ENCODE peak calls at places on chromosomes 1 and 21, in five cellular contexts. K is osteoblast, L is SK-N-SH, C is mesendoderm, E is PC-3. S is an unnamed sample.

GRCh38 chr21:34845521-34846213 is 176.9 kb downstream of the CLIC6 start:
- DNase-seq in K (peak), L (no peak), C (no peak), E (peak), S (no peak)

GRCh38 chr1:177077734-177078489 is 86.6 kb downstream of the ASTN1 start:
- DNase-seq in K (no peak), L (no peak), C (no peak), E (peak), S (no peak)

GRCh38 chr1:57064379-57064778 is 98.6 kb upstream of the C8B start:
- DNase-seq in K (no peak), L (no peak), C (no peak), E (no peak), S (no peak)

GRCh38 chr1:46556822-46557221 is 5.4 kb upstream of the KNCN start:
- DNase-seq in K (peak), L (no peak), C (no peak), E (peak), S (no peak)

GRCh38 chr1:9384751-9385245 is 92.1 kb downstream of the SPSB1 start:
- DNase-seq in K (peak), L (peak), C (no peak), E (no peak), S (no peak)

GRCh38 chr1:40628903-40629292 is 36.6 kb downstream of the RIMS3 start:
- DNase-seq in K (peak), L (no peak), C (no peak), E (peak), S (no peak)

GRCh38 chr1:7046314-7046713 is 261.1 kb downstream of the CAMTA1 start:
- DNase-seq in K (peak), L (peak), C (peak), E (peak), S (peak)

GRCh38 chr21:29265690-29266479 is 32.8 kb upstream of the BACH1 start:
- DNase-seq in K (no peak), L (no peak), C (peak), E (no peak), S (no peak)

GRCh38 chr21:37074195-37074510 is 1.1 kb downstream of the TTC3 start:
- DNase-seq in K (no peak), L (peak), C (no peak), E (peak), S (peak)

GRCh38 chr1:182658055-182658454 is 26.3 kb downstream of the RGS8 start:
- DNase-seq in K (no peak), L (no peak), C (no peak), E (no peak), S (no peak)

GRCh38 chr1:147168626-147169058 is 3.6 kb downstream of the PRKAB2 start:
- DNase-seq in K (no peak), L (no peak), C (peak), E (peak), S (no peak)

GRCh38 chr1:48196168-48196716 is 26.3 kb upstream of the SLC5A9 start:
- DNase-seq in K (no peak), L (no peak), C (no peak), E (no peak), S (no peak)

GRCh38 chr1:203146042-203146369 is 18.5 kb downstream of the ADORA1 start:
- DNase-seq in K (peak), L (no peak), C (no peak), E (no peak), S (no peak)

GRCh38 chr21:36992671-36993070 is 13.8 kb upstream of the RIPPLY3 start:
- DNase-seq in K (no peak), L (no peak), C (peak), E (no peak), S (no peak)

GRCh38 chr1:183185941-183186490 is at the start of gene LAMC2:
- DNase-seq in K (no peak), L (no peak), C (peak), E (peak), S (peak)

GRCh38 chr1:218339267-218339831 is 5.8 kb upstream of the TGFB2 start:
- DNase-seq in K (no peak), L (no peak), C (no peak), E (peak), S (peak)

GRCh38 chr1:63794354-63794753 is 20.5 kb downstream of the ROR1 start:
- DNase-seq in K (no peak), L (no peak), C (peak), E (no peak), S (no peak)

GRCh38 chr1:160522622-160523345 is at the start of gene SLAMF6:
- DNase-seq in K (no peak), L (no peak), C (no peak), E (no peak), S (no peak)

GRCh38 chr1:233060595-233060994 is 110.2 kb downstream of the NTPCR start:
- DNase-seq in K (no peak), L (no peak), C (peak), E (no peak), S (peak)

GRCh38 chr1:89547563-89548485 is 23.2 kb downstream of the LRRC8B start:
- DNase-seq in K (no peak), L (peak), C (no peak), E (peak), S (no peak)

GRCh38 chr1:184624626-184625025 is 130.0 kb downstream of the EDEM3 start:
- DNase-seq in K (peak), L (no peak), C (peak), E (peak), S (no peak)

GRCh38 chr1:230281531-230281930 is 144.6 kb downstream of the PGBD5 start:
- DNase-seq in K (peak), L (no peak), C (no peak), E (no peak), S (no peak)

GRCh38 chr1:230280054-230280795 is 145.9 kb downstream of the PGBD5 start:
- DNase-seq in K (peak), L (no peak), C (no peak), E (no peak), S (no peak)

GRCh38 chr1:230280906-230281413 is 145.2 kb downstream of the PGBD5 start:
- DNase-seq in K (peak), L (no peak), C (no peak), E (no peak), S (no peak)

GRCh38 chr1:230283678-230284077 is 142.5 kb downstream of the PGBD5 start:
- DNase-seq in K (peak), L (no peak), C (no peak), E (no peak), S (no peak)

GRCh38 chr1:230282157-230282556 is 144.0 kb downstream of the PGBD5 start:
- DNase-seq in K (no peak), L (peak), C (no peak), E (no peak), S (no peak)
- H3K4me2 ChIP-seq in K (no peak), L (no peak), C (no peak), E (no peak), S (no peak)

GRCh38 chr1:36273024-36273423 is 33.1 kb upstream of the SH3D21 start:
- DNase-seq in K (peak), L (no peak), C (no peak), E (no peak), S (no peak)

GRCh38 chr1:36268981-36269380 is 37.2 kb upstream of the SH3D21 start:
- DNase-seq in K (no peak), L (no peak), C (no peak), E (no peak), S (no peak)

DNA sequence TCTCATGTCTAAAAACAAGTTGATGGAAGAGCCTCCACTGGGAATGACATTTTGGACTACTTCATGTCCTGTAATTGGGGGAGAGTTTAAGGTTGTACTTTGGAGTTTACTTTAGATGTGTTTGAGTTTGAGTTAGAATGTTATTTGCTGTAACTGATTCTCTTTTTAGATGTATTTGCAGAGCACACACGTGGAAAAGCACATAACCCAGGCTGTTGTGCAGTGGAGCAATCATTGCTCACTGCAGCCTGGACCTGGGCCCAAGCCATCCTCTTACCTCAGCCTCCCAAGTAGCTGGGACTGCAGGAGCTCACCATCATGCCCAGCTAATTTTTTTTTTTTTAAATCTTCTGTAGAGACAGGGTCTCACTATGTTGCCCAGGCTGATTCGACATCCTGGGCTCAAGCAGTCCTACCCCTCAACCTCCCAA is 36.7 kb upstream of the SH3D21 start:
- DNase-seq in K (no peak), L (no peak), C (no peak), E (no peak), S (no peak)
- H3K4me3 ChIP-seq in K (no peak), L (no peak), C (no peak), E (no peak), S (no peak)

GRCh38 chr1:26972821-26973220 is 12.6 kb upstream of the KDF1 start:
- DNase-seq in K (no peak), L (no peak), C (no peak), E (no peak), S (no peak)
- H3K4me2 ChIP-seq in K (no peak), L (no peak), C (no peak), E (no peak), S (no peak)

DNA sequence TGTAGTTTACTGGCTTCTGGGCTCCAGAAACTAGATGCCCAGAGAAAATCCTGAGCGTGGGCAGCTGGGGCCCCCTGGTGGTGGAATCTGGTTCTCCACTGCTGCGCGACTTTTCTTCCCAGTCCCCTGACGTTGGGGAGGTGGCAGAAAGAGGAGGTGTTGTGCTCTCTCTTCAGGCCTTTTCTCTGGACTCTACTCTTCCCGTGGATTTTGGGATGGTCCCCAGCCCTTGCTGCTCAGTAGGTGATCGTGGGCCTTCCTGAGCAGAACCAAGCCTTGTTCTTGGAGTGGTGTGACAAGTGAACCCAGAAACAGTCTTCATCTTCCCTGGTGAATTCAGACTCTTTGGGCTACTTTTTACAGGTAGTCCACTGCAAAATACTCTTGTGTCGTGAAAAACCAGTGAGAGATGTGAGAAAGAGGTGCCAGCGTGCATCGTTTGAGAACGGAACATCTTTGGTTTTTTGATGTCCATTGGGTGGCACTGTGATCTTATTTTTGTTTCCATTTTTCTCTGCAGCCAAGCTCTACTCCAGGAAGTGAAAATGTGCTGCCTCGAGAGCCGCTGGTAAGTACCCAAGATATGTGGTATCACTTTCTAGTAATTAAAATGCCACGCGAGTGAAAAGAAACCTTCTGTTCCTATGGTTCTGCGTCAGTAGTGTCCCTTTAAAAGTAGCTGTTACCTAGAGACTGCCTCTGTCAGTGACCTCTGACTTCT is 20.2 kb downstream of the PEX14 start:
- DNase-seq in K (peak), L (peak), C (peak), E (peak), S (peak)
- H3K4me3 ChIP-seq in K (peak), L (peak), C (no peak), E (no peak), S (no peak)

DNA sequence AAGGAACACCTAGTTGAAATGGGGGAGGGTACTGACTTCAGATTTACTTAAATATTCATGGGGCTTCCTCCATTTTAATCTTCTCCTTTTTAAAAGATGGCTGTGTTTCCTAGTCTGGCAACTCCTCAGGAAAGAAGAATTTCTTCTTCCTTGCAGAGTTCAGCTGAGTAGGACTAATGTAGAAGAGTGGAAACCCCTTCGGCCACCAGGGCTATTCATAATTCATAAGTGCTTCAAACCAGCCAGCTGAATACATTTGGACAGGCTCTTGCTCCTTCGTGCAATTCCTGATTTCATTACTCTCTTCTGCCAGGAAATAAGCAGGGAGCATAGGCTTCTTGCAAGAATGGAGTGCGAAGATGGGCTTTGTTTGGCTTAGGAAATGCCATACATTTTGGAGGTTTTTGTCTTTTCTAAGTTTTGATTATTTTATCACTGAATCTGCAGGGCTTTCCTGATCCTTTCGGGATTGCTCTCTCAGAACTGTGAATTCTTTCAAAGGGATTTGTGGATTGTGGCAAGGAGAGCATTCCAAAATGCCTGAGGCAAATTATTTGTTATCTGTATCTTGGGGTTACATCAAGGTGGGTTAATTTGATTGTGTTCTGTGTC is 179.5 kb upstream of the SGIP1 start:
- DNase-seq in K (no peak), L (no peak), C (peak), E (no peak), S (no peak)
- H3K4me2 ChIP-seq in K (peak), L (peak), C (no peak), E (no peak), S (peak)

DNA sequence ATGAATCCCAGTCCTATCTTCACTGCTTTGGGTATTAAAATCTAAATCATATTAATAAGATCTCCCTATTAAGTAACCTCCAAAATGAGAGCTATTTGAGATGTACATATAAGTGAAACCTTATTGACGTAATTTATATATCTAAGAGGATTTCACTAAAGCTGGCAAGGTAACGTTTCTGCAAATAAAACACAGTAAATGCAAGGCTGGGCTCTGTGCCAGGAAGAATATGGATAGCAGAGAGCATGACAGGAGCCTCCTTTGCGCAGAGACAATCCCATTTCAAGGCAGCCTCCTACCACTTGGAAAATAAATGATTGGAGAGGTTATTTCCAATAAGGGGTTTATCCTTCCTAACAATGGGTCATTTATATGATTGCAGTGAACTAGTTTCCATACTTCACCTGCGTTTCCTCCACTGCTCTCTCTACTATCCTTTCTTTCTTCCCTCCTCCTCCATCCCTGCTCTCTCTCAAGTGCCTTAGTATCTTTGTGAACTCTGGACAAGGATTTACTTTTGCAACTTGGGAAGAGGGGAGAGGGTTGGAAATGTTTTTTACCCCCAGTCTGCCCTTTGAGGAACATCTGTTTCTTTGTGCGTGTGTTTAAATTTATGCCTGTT is 3.0 kb upstream of the NFIA start:
- DNase-seq in K (no peak), L (no peak), C (no peak), E (peak), S (no peak)
- H3K4me3 ChIP-seq in K (peak), L (peak), C (no peak), E (peak), S (no peak)

GRCh38 chr1:116131866-116132605 is 20.8 kb downstream of the MAB21L3 start:
- DNase-seq in K (no peak), L (no peak), C (no peak), E (no peak), S (no peak)
- H3K4me2 ChIP-seq in K (no peak), L (no peak), C (no peak), E (no peak), S (no peak)

DNA sequence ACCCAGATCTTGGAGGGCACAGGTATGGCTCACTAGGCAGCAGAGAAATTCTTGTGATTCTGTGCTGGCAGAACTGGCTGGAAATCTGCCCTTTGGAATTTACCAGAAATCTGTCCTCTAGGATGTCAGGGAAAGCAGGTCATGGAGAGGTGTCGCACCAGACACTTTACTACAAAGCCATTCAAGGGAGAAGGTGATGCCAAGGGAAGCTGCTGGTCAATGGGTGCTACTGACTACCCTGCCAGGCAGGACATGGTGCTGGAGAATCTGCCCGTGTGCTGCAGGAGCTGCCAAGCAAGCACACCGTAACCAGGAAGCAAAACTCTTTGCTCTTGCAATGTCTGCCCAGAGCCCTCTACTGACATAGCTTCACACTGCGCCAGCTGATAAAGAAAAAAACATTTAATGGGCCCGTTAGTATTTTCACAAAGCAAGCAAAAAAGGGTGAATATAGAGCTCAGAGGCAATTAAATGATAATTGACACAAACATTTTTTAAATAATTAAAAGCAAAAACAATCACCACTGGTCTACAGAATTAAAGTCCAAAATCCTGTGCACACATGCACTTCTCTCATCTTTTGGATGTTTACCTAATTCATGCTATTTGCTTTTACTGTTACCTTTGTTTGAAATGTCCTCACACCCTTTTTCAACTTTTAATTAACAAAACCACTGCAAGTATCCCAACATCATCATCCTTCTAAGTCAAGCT is 7.2 kb upstream of the FBXO28 start:
- DNase-seq in K (peak), L (peak), C (peak), E (peak), S (peak)
- H3K4me3 ChIP-seq in K (peak), L (no peak), C (no peak), E (no peak), S (no peak)

S was measured in neural progenitor cell.